ENCODE peak calls at places on chromosomes 5 and 9, in nine cellular contexts. V is DMS153, W is mesothelial cell of epicardium, X is sciatic nerve, U is left ventricle myocardium inferior, F is left lung, O is skeletal muscle cell, R is GOT3, E is SJSA1. G is an unnamed sample.

GRCh38 chr9:93096131-93096802 is at the start of gene CARD19:
- DNase-seq in V (no peak), W (no peak), X (peak), U (peak), F (no peak), O (no peak), R (no peak), E (peak), G (no peak)

GRCh38 chr5:175867587-175868347 is 3.6 kb upstream of the CPLX2 start:
- DNase-seq in V (peak), W (no peak), X (no peak), U (no peak), F (no peak), O (no peak), R (no peak), E (no peak), G (peak)

GRCh38 chr9:32969270-32969669 is 32.2 kb downstream of the APTX start:
- DNase-seq in V (no peak), W (no peak), X (no peak), U (no peak), F (no peak), O (no peak), R (no peak), E (no peak), G (no peak)

GRCh38 chr9:90441814-90442213 is 200.8 kb downstream of the DIRAS2 start:
- DNase-seq in V (no peak), W (no peak), X (no peak), U (no peak), F (no peak), O (no peak), R (no peak), E (no peak), G (no peak)

GRCh38 chr5:1765141-1765879 is 34.3 kb downstream of the MRPL36 start:
- DNase-seq in V (no peak), W (no peak), X (peak), U (no peak), F (peak), O (peak), R (no peak), E (no peak), G (no peak)

GRCh38 chr9:128224877-128225276 is 21.7 kb downstream of the DNM1 start:
- DNase-seq in V (no peak), W (no peak), X (no peak), U (no peak), F (no peak), O (no peak), R (no peak), E (no peak), G (no peak)

GRCh38 chr9:78622131-78622530 is 325.2 kb downstream of the PSAT1 start:
- DNase-seq in V (no peak), W (no peak), X (no peak), U (no peak), F (no peak), O (no peak), R (no peak), E (no peak), G (no peak)

GRCh38 chr5:160894-161540 is 30.3 kb upstream of the LRRC14B start:
- DNase-seq in V (no peak), W (no peak), X (no peak), U (no peak), F (no peak), O (no peak), R (no peak), E (no peak), G (no peak)

GRCh38 chr5:66744040-66744439 is 147.8 kb downstream of the MAST4 start:
- DNase-seq in V (no peak), W (no peak), X (no peak), U (peak), F (no peak), O (no peak), R (no peak), E (no peak), G (no peak)

GRCh38 chr5:181188700-181189362 is 16.2 kb downstream of the TRIM7 start:
- DNase-seq in V (no peak), W (no peak), X (peak), U (peak), F (peak), O (no peak), R (no peak), E (peak), G (no peak)

GRCh38 chr9:133188006-133188842 is 20.8 kb downstream of the OBP2B start:
- DNase-seq in V (peak), W (no peak), X (peak), U (no peak), F (no peak), O (no peak), R (no peak), E (no peak), G (no peak)

GRCh38 chr5:83815661-83816060 is 95.0 kb upstream of the HAPLN1 start:
- DNase-seq in V (no peak), W (no peak), X (no peak), U (no peak), F (no peak), O (no peak), R (no peak), E (no peak), G (no peak)